ENCODE peak calls at places on chromosomes 7 and 10, in four cellular contexts. T is prostate gland, U is NB4, H is IMR-90. S is an unnamed sample.

GRCh38 chr7:15330943-15331342 is 230.9 kb downstream of the AGMO start:
- DNase-seq in H (no peak), T (no peak), U (no peak), S (no peak)

GRCh38 chr7:81181066-81181465 is 262.2 kb upstream of the SEMA3C start:
- DNase-seq in T (no peak), H (no peak), U (no peak), S (no peak)

GRCh38 chr7:27143022-27143949 is at the start of gene HOXA5:
- DNase-seq in H (peak; percentile 100), T (peak; percentile 80), U (no peak), S (no peak)

GRCh38 chr10:109411897-109412296 is 511.4 kb downstream of the XPNPEP1 start:
- DNase-seq in T (no peak), H (no peak), U (no peak), S (no peak)

GRCh38 chr7:147089608-147090007 is 973.0 kb downstream of the CNTNAP2 start:
- DNase-seq in U (no peak), H (no peak), T (no peak), S (no peak)

GRCh38 chr10:71397340-71398212 is 856 bp downstream of the CDH23 start:
- DNase-seq in U (no peak), H (no peak), T (no peak), S (no peak)

GRCh38 chr10:48465860-48466521 is 138.9 kb downstream of the ARHGAP22 start:
- DNase-seq in U (no peak), T (no peak), H (no peak), S (no peak)

GRCh38 chr7:138237995-138238394 is 161.7 kb downstream of the AKR1D1 start:
- DNase-seq in T (no peak), U (peak; percentile 14), H (no peak), S (no peak)

GRCh38 chr7:85833071-85833470 is 646.2 kb upstream of the SEMA3D start:
- DNase-seq in U (no peak), T (no peak), H (peak; percentile 11), S (no peak)

GRCh38 chr10:101576229-101576863 is 11.7 kb downstream of the POLL start:
- DNase-seq in T (no peak), U (no peak), H (peak; percentile 38), S (no peak)

GRCh38 chr7:126569402-126569801 is 683.3 kb downstream of the GRM8 start:
- DNase-seq in H (no peak), T (no peak), U (no peak), S (no peak)

GRCh38 chr10:60820093-60820769 is 42.0 kb downstream of the CDK1 start:
- DNase-seq in T (no peak), U (peak; percentile 19), H (peak; percentile 51), S (no peak)

GRCh38 chr7:150845471-150845870 is 6.8 kb upstream of the AOC1 start:
- DNase-seq in T (no peak), H (no peak), U (no peak), S (no peak)

GRCh38 chr10:131574707-131575430 is 263.3 kb upstream of the TCERG1L start:
- DNase-seq in U (no peak), H (no peak), T (no peak), S (no peak)

GRCh38 chr10:52383088-52383487 is 69.0 kb downstream of the DKK1 start:
- DNase-seq in U (no peak), H (no peak), T (no peak), S (no peak)

GRCh38 chr7:92880212-92881090 is 44.1 kb upstream of the CDK6 start:
- DNase-seq in U (peak; percentile 56), H (no peak), T (no peak), S (peak; percentile 4)

GRCh38 chr10:6385683-6386082 is 183.0 kb downstream of the PFKFB3 start:
- DNase-seq in U (no peak), H (peak; percentile 63), T (no peak), S (no peak)

GRCh38 chr7:108145401-108145800 is 15.2 kb upstream of the LAMB4 start:
- DNase-seq in H (no peak), T (no peak), U (no peak), S (no peak)

GRCh38 chr10:60101821-60102220 is 195.5 kb upstream of the CCDC6 start:
- DNase-seq in H (no peak), T (no peak), U (no peak), S (no peak)

DNA sequence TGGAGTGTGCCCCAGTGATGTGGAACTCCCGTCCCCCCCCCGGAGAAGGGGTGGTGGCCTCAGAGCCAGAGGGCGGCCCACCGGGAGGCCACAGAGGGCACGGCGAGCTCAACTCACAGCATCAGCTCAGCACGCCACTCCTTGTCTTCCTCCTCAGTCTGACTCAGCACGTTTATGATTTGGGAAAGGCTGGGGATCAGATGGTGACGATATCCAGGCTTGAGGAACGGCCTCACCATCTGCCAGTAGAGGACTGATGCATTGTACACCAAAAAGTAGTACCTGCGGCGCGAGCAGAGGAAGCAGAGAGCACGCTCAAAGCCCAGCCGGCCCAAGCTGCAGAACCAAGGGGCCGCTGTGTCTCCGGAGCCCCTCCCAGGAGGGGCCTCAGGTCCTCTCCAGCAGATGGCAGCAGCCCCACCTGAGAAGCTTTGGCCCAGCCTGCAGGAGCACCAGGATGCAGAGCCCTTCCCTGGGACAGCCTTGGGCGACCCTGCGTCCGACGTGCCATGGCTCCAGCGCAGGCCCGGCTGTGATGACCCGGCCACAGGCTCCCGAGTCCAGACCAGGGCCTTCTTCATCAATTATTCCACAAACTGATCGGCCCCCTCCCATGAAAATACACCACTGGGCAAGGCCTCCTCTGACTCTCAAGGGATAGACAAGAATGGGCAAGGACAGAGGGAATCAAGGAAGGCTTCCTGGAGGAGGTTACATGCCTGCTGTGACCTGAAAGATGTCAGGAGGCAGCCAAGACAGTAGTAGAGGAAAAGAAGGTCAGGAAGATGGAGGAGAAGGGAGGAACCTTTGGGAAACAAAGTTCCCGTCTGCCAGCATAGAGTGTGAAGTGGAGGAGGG is 3.7 kb downstream of the CFAP46 start:
- DNase-seq in U (peak; percentile 49), H (no peak), T (no peak), S (no peak)
- TF ChIP-seq CTCF in U (peak; percentile 55), H (peak; percentile 22), T (peak; percentile 3), S (peak; percentile 39)

GRCh38 chr7:187237-187927 is 5.0 kb upstream of the FAM20C start:
- DNase-seq in U (no peak), H (no peak), T (no peak), S (no peak)

GRCh38 chr7:190196-190595 is 2.2 kb upstream of the FAM20C start:
- DNase-seq in T (no peak), U (no peak), H (no peak), S (no peak)

GRCh38 chr7:188174-188573 is 4.2 kb upstream of the FAM20C start:
- DNase-seq in T (no peak), H (no peak), U (no peak), S (no peak)

GRCh38 chr7:189719-190118 is 2.7 kb upstream of the FAM20C start:
- DNase-seq in T (no peak), U (no peak), H (no peak), S (no peak)

GRCh38 chr7:188727-189500 is 3.5 kb upstream of the FAM20C start:
- DNase-seq in U (no peak), T (no peak), H (no peak), S (no peak)
- TF ChIP-seq POLR2A in U (no peak), T (no peak), H (no peak), S (no peak)

GRCh38 chr7:131111081-131111576 is 216.5 kb upstream of the MKLN1 start:
- DNase-seq in T (peak; percentile 44), H (peak; percentile 90), U (peak; percentile 66), S (no peak)
- H3K4me3 ChIP-seq in T (peak overlapping the region; percentile 100), H (peak overlapping the region; percentile 27), U (peak overlapping the region; percentile 35), S (peak overlapping the region; percentile 80)

DNA sequence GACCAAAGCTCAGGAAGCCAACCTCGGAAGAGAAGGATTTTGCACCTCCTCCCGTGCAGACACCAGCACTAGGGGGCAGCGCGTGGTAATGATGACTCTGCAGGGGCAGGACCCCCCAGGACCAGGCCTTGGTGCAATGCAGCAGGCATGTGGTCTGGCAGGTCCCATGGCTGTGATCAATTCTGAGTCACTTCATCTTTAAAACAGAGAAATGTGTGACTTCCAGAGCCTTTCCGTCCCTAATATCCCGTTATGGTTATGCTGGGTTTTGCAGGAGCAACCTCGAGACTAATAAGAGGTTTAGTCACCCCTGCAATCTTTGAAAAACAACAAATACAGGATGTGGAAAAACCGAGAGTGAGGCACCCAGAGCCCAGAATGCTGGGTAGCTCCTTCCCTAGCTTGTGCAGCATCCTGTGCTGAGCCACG is 30.2 kb upstream of the GJD4 start:
- DNase-seq in T (no peak), H (peak; percentile 98), U (no peak), S (no peak)
- TF ChIP-seq CTCF in T (no peak), H (peak; percentile 43), U (peak; percentile 13), S (no peak)

DNA sequence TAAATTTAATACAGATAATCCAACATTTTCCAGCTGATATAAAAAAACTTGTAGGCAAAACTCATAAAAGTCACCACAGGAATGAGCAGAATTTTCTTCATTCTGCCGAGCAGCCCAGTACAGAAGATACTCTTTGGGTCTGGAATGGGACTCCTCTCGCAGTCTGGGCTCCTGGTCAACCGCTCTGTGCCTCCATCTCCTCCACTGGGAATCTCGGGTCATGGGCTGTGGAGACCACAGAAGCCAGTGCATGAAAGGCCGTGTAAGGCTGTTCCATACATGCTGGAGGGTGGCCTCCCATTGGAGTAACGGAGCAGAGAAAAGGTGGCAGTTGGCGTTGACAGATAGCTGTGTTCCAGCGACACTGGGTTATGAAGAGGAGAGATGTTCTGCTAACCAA is 616.4 kb upstream of the MGMT start:
- DNase-seq in U (no peak), T (no peak), H (no peak), S (no peak)
- TF ChIP-seq POLR2A in U (no peak), T (no peak), H (no peak), S (no peak)

GRCh38 chr10:11148638-11149037 is 131.0 kb downstream of the CELF2 start:
- DNase-seq in T (no peak), U (no peak), H (no peak), S (no peak)

GRCh38 chr10:11150255-11150731 is 132.6 kb downstream of the CELF2 start:
- DNase-seq in U (no peak), T (no peak), H (no peak), S (no peak)

GRCh38 chr10:11150876-11151275 is 133.2 kb downstream of the CELF2 start:
- DNase-seq in U (no peak), H (no peak), T (no peak), S (no peak)

GRCh38 chr10:11148131-11148530 is 130.5 kb downstream of the CELF2 start:
- DNase-seq in T (no peak), U (no peak), H (no peak), S (no peak)

GRCh38 chr10:11149499-11149898 is 131.8 kb downstream of the CELF2 start:
- DNase-seq in H (no peak), T (no peak), U (peak; percentile 43), S (no peak)
- H3K4me3 ChIP-seq in H (no peak overlapping the region), T (no peak overlapping the region), U (peak overlapping the region; percentile 43), S (no peak overlapping the region)

GRCh38 chr10:98074315-98074911 is 44.0 kb upstream of the CRTAC1 start:
- DNase-seq in T (no peak), U (peak; percentile 45), H (peak; percentile 21), S (no peak)
- TF ChIP-seq CTCF in T (no peak), U (no peak), H (no peak), S (no peak)

S was measured in HCT116.